ENCODE peak calls at places on chromosomes 6 and 20, in six cellular contexts. W is transverse colon, Q is amniotic epithelial cell, C is sciatic nerve, K is WTC11, A is activated T-cell treated with anti-CD3 and anti-CD28 coated beads for 1 hour. J is an unnamed sample.

GRCh38 chr20:11394145-11394833 is 523.4 kb upstream of the BTBD3 start:
- DNase-seq in W (no peak), Q (peak), C (no peak), K (no peak), A (no peak), J (no peak)

GRCh38 chr6:164928041-164928321 is 381.4 kb downstream of the C6orf118 start:
- DNase-seq in W (no peak), Q (no peak), C (no peak), K (no peak), A (no peak), J (no peak)

GRCh38 chr6:131231886-131232285 is 96.6 kb downstream of the AKAP7 start:
- DNase-seq in W (no peak), Q (no peak), C (no peak), K (no peak), A (no peak), J (no peak)

GRCh38 chr6:36136034-36136433 is 5.7 kb downstream of the MAPK13 start:
- DNase-seq in W (no peak), Q (no peak), C (no peak), K (no peak), A (no peak), J (no peak)

GRCh38 chr6:58113960-58114359 is 796.5 kb downstream of the PRIM2 start:
- DNase-seq in W (no peak), Q (no peak), C (no peak), K (no peak), A (no peak), J (no peak)

GRCh38 chr6:43766964-43767461 is 3.0 kb upstream of the VEGFA start:
- DNase-seq in W (peak), Q (no peak), C (peak), K (peak), A (no peak), J (no peak)

GRCh38 chr20:21180248-21180647 is 54.4 kb downstream of the KIZ start:
- DNase-seq in W (no peak), Q (no peak), C (no peak), K (no peak), A (no peak), J (no peak)

GRCh38 chr6:139649718-139650117 is 275.3 kb upstream of the CITED2 start:
- DNase-seq in W (no peak), Q (no peak), C (no peak), K (no peak), A (no peak), J (no peak)

GRCh38 chr6:21099338-21100314 is 493.9 kb upstream of the SOX4 start:
- DNase-seq in W (no peak), Q (no peak), C (no peak), K (no peak), A (no peak), J (no peak)

GRCh38 chr6:29967379-29968010 is 25.2 kb downstream of the HLA-A start:
- DNase-seq in W (peak), Q (no peak), C (no peak), K (no peak), A (no peak), J (no peak)

GRCh38 chr20:57708694-57709673 is 831 bp downstream of the PMEPA1 start:
- DNase-seq in W (no peak), Q (peak), C (no peak), K (no peak), A (peak), J (no peak)

GRCh38 chr6:16713597-16713996 is 47.7 kb downstream of the ATXN1 start:
- DNase-seq in W (no peak), Q (no peak), C (no peak), K (no peak), A (no peak), J (no peak)

GRCh38 chr6:20875369-20875963 is 341.2 kb downstream of the CDKAL1 start:
- DNase-seq in W (no peak), Q (peak), C (no peak), K (no peak), A (no peak), J (no peak)

GRCh38 chr20:38034108-38034649 is 633 bp downstream of the RPRD1B start:
- DNase-seq in W (no peak), Q (no peak), C (no peak), K (no peak), A (no peak), J (no peak)